ENCODE peak calls at places on chromosomes 4 and X, in ten cellular contexts. B, I, O, A, L, W, H, S, U and T are unnamed samples.

GRCh38 chrX:125203379-125203736 is 116.3 kb upstream of the TEX13C start:
- DNase-seq in B (peak; percentile 4), I (no peak), A (peak; percentile 10), U (no peak), W (peak; percentile 52), O (no peak), L (peak; percentile 70), H (no peak), S (no peak), T (no peak)

GRCh38 chr4:6205584-6205965 is 5.2 kb upstream of the JAKMIP1 start:
- DNase-seq in A (no peak), O (no peak), U (no peak), H (no peak), S (no peak), I (peak; percentile 6), L (no peak), W (no peak), B (no peak), T (no peak)

GRCh38 chr4:24495388-24495787 is 89.0 kb downstream of the DHX15 start:
- DNase-seq in B (no peak), S (no peak), U (no peak), O (no peak), W (no peak), L (no peak), A (no peak), H (no peak), I (no peak), T (no peak)

GRCh38 chr4:148054275-148054674 is 322.4 kb downstream of the ARHGAP10 start:
- DNase-seq in A (no peak), O (no peak), B (no peak), L (no peak), U (no peak), H (no peak), I (no peak), S (peak; percentile 9), W (no peak), T (no peak)

GRCh38 chr4:1116837-1117236 is 3.5 kb upstream of the RNF212 start:
- DNase-seq in W (no peak), U (no peak), L (no peak), I (no peak), O (no peak), A (no peak), H (no peak), S (no peak), B (peak; percentile 33), T (no peak)

GRCh38 chr4:113080624-113081023 is 31.2 kb downstream of the ANK2 start:
- DNase-seq in L (no peak), W (no peak), O (no peak), A (no peak), I (no peak), U (no peak), B (no peak), H (no peak), S (no peak), T (no peak)

GRCh38 chr4:80017125-80017854 is 55.7 kb downstream of the ANTXR2 start:
- DNase-seq in O (no peak), B (no peak), A (no peak), L (no peak), S (peak; percentile 53), U (no peak), I (no peak), W (no peak), H (no peak), T (no peak)

GRCh38 chr4:159487284-159487747 is 384.4 kb downstream of the RAPGEF2 start:
- DNase-seq in W (peak; percentile 74), U (no peak), B (peak; percentile 66), H (peak; percentile 10), L (peak; percentile 84), S (peak; percentile 29), O (peak; percentile 2), A (peak; percentile 66), I (no peak), T (peak; percentile 3)

GRCh38 chr4:1006856-1007255 is 4.6 kb upstream of the FGFRL1 start:
- DNase-seq in I (no peak), O (no peak), L (no peak), B (no peak), A (no peak), S (no peak), W (no peak), U (no peak), H (no peak), T (no peak)

GRCh38 chrX:9911479-9911878 is 55.7 kb upstream of the CLDN34 start:
- DNase-seq in L (no peak), I (no peak), S (no peak), A (no peak), U (no peak), B (no peak), O (no peak), H (no peak), W (no peak), T (no peak)

GRCh38 chr4:64359496-64359895 is 49.8 kb downstream of the TECRL start:
- DNase-seq in A (no peak), W (no peak), B (no peak), H (no peak), S (no peak), L (no peak), I (no peak), O (no peak), U (no peak), T (no peak)

GRCh38 chr4:182764137-182764536 is 153.0 kb downstream of the DCTD start:
- DNase-seq in I (no peak), L (no peak), H (no peak), W (no peak), A (no peak), O (no peak), U (no peak), S (no peak), B (no peak), T (no peak)

GRCh38 chr4:20687894-20688293 is 12.4 kb upstream of the PACRGL start:
- DNase-seq in A (no peak), H (no peak), U (no peak), W (no peak), L (no peak), I (no peak), S (no peak), O (no peak), B (no peak), T (no peak)

GRCh38 chr4:133150643-133151300 is 1.7 kb downstream of the PCDH10 start:
- DNase-seq in B (peak; percentile 68), W (peak; percentile 72), O (peak; percentile 47), L (peak; percentile 80), A (no peak), H (no peak), S (no peak), I (no peak), U (no peak), T (no peak)

GRCh38 chrX:46849933-46850332 is 13.1 kb downstream of the RP2 start:
- DNase-seq in B (no peak), U (no peak), H (no peak), S (no peak), W (no peak), L (no peak), O (no peak), I (no peak), A (no peak), T (no peak)

GRCh38 chrX:123487674-123488073 is 245.2 kb downstream of the THOC2 start:
- DNase-seq in U (no peak), I (no peak), O (no peak), S (no peak), W (no peak), L (no peak), B (no peak), H (no peak), A (no peak), T (no peak)

GRCh38 chr4:151675366-151676060 is 85.3 kb downstream of the GATB start:
- DNase-seq in I (no peak), L (no peak), B (peak; percentile 41), O (no peak), S (no peak), U (no peak), W (peak; percentile 58), H (no peak), A (no peak), T (no peak)

GRCh38 chrX:134603806-134604700 is 54.2 kb downstream of the PLAC1 start:
- DNase-seq in O (no peak), U (no peak), L (no peak), H (no peak), S (no peak), A (no peak), B (no peak), I (no peak), W (no peak), T (no peak)